ENCODE peak calls at places on chromosomes 2 and 18, in seven cellular contexts. One of them, this sample, is unnamed.

GRCh38 chr2:231929961-231930600 is 3.9 kb upstream of the NPPC start:
- DNase-seq in NCI-H1694 treated with DMSO at 0.1 percent for 48 hours: peak
- DNase-seq in epithelial cell of esophagus: no peak
- DNase-seq in HFF-Myc: no peak
- DNase-seq in foreskin keratinocyte: no peak
- DNase-seq in skeletal muscle cell: no peak
- DNase-seq in GM04504: no peak
- DNase-seq in this sample: no peak

GRCh38 chr2:38751847-38752410 is 768 bp upstream of the SRSF7 start:
- DNase-seq in GM04504: no peak
- DNase-seq in foreskin keratinocyte: no peak
- DNase-seq in HFF-Myc: no peak
- DNase-seq in skeletal muscle cell: no peak
- DNase-seq in NCI-H1694 treated with DMSO at 0.1 percent for 48 hours: no peak
- DNase-seq in epithelial cell of esophagus: no peak
- DNase-seq in this sample: no peak

GRCh38 chr2:101349893-101350662 is 37.2 kb downstream of the CREG2 start:
- DNase-seq in NCI-H1694 treated with DMSO at 0.1 percent for 48 hours: no peak
- DNase-seq in skeletal muscle cell: peak
- DNase-seq in epithelial cell of esophagus: peak
- DNase-seq in foreskin keratinocyte: peak
- DNase-seq in HFF-Myc: no peak
- DNase-seq in GM04504: no peak
- DNase-seq in this sample: peak

GRCh38 chr2:164890533-164890932 is 48.9 kb upstream of the COBLL1 start:
- DNase-seq in epithelial cell of esophagus: no peak
- DNase-seq in skeletal muscle cell: no peak
- DNase-seq in GM04504: no peak
- DNase-seq in foreskin keratinocyte: no peak
- DNase-seq in NCI-H1694 treated with DMSO at 0.1 percent for 48 hours: peak
- DNase-seq in HFF-Myc: no peak
- DNase-seq in this sample: peak

GRCh38 chr2:238717084-238717483 is 130.8 kb upstream of the TWIST2 start:
- DNase-seq in NCI-H1694 treated with DMSO at 0.1 percent for 48 hours: no peak
- DNase-seq in GM04504: no peak
- DNase-seq in epithelial cell of esophagus: no peak
- DNase-seq in skeletal muscle cell: no peak
- DNase-seq in foreskin keratinocyte: no peak
- DNase-seq in HFF-Myc: no peak
- DNase-seq in this sample: no peak

GRCh38 chr2:236874866-236875481 is 210.7 kb upstream of the COPS8 start:
- DNase-seq in HFF-Myc: no peak
- DNase-seq in NCI-H1694 treated with DMSO at 0.1 percent for 48 hours: no peak
- DNase-seq in GM04504: no peak
- DNase-seq in epithelial cell of esophagus: no peak
- DNase-seq in foreskin keratinocyte: no peak
- DNase-seq in skeletal muscle cell: no peak
- DNase-seq in this sample: no peak

GRCh38 chr2:156562136-156562535 is 126.0 kb downstream of the GPD2 start:
- DNase-seq in NCI-H1694 treated with DMSO at 0.1 percent for 48 hours: peak
- DNase-seq in foreskin keratinocyte: no peak
- DNase-seq in epithelial cell of esophagus: no peak
- DNase-seq in HFF-Myc: no peak
- DNase-seq in GM04504: no peak
- DNase-seq in skeletal muscle cell: no peak
- DNase-seq in this sample: no peak

GRCh38 chr2:10575566-10576300 is 114.0 kb downstream of the NOL10 start:
- DNase-seq in skeletal muscle cell: peak
- DNase-seq in GM04504: peak
- DNase-seq in epithelial cell of esophagus: peak
- DNase-seq in HFF-Myc: peak
- DNase-seq in NCI-H1694 treated with DMSO at 0.1 percent for 48 hours: no peak
- DNase-seq in foreskin keratinocyte: peak
- DNase-seq in this sample: peak

GRCh38 chr2:40251146-40251545 is 200.7 kb downstream of the SLC8A1 start:
- DNase-seq in foreskin keratinocyte: no peak
- DNase-seq in skeletal muscle cell: no peak
- DNase-seq in NCI-H1694 treated with DMSO at 0.1 percent for 48 hours: no peak
- DNase-seq in epithelial cell of esophagus: no peak
- DNase-seq in GM04504: no peak
- DNase-seq in HFF-Myc: no peak
- DNase-seq in this sample: peak

GRCh38 chr2:195756218-195756941 is 99.4 kb downstream of the SLC39A10 start:
- DNase-seq in epithelial cell of esophagus: peak
- DNase-seq in foreskin keratinocyte: peak
- DNase-seq in GM04504: no peak
- DNase-seq in skeletal muscle cell: no peak
- DNase-seq in HFF-Myc: no peak
- DNase-seq in NCI-H1694 treated with DMSO at 0.1 percent for 48 hours: no peak
- DNase-seq in this sample: peak

GRCh38 chr18:12038661-12039417 is 54.8 kb upstream of the ANKRD62 start:
- DNase-seq in foreskin keratinocyte: peak
- DNase-seq in NCI-H1694 treated with DMSO at 0.1 percent for 48 hours: peak
- DNase-seq in GM04504: peak
- DNase-seq in HFF-Myc: peak
- DNase-seq in skeletal muscle cell: no peak
- DNase-seq in epithelial cell of esophagus: peak
- DNase-seq in this sample: peak

GRCh38 chr2:85135066-85135914 is 2.1 kb downstream of the TCF7L1 start:
- DNase-seq in foreskin keratinocyte: no peak
- DNase-seq in GM04504: no peak
- DNase-seq in HFF-Myc: no peak
- DNase-seq in NCI-H1694 treated with DMSO at 0.1 percent for 48 hours: no peak
- DNase-seq in epithelial cell of esophagus: peak
- DNase-seq in skeletal muscle cell: no peak
- DNase-seq in this sample: no peak

GRCh38 chr2:218260166-218260565 is 649 bp upstream of the GPBAR1 start:
- DNase-seq in HFF-Myc: no peak
- DNase-seq in skeletal muscle cell: no peak
- DNase-seq in foreskin keratinocyte: no peak
- DNase-seq in NCI-H1694 treated with DMSO at 0.1 percent for 48 hours: no peak
- DNase-seq in GM04504: no peak
- DNase-seq in epithelial cell of esophagus: no peak
- DNase-seq in this sample: no peak

GRCh38 chr2:234500394-234501006 is 3.6 kb upstream of the ARL4C start:
- DNase-seq in skeletal muscle cell: no peak
- DNase-seq in HFF-Myc: no peak
- DNase-seq in foreskin keratinocyte: peak
- DNase-seq in NCI-H1694 treated with DMSO at 0.1 percent for 48 hours: peak
- DNase-seq in epithelial cell of esophagus: peak
- DNase-seq in GM04504: no peak
- DNase-seq in this sample: peak

GRCh38 chr2:96100893-96101304 is 15.5 kb downstream of the ADRA2B start:
- DNase-seq in GM04504: no peak
- DNase-seq in skeletal muscle cell: no peak
- DNase-seq in epithelial cell of esophagus: no peak
- DNase-seq in NCI-H1694 treated with DMSO at 0.1 percent for 48 hours: no peak
- DNase-seq in HFF-Myc: no peak
- DNase-seq in foreskin keratinocyte: no peak
- DNase-seq in this sample: no peak

GRCh38 chr2:54641988-54642387 is 81.5 kb upstream of the EML6 start:
- DNase-seq in foreskin keratinocyte: no peak
- DNase-seq in NCI-H1694 treated with DMSO at 0.1 percent for 48 hours: no peak
- DNase-seq in HFF-Myc: no peak
- DNase-seq in GM04504: no peak
- DNase-seq in skeletal muscle cell: no peak
- DNase-seq in epithelial cell of esophagus: no peak
- DNase-seq in this sample: no peak

GRCh38 chr2:201204655-201205515 is 21.9 kb downstream of the CASP10 start:
- DNase-seq in epithelial cell of esophagus: no peak
- DNase-seq in GM04504: no peak
- DNase-seq in skeletal muscle cell: no peak
- DNase-seq in foreskin keratinocyte: no peak
- DNase-seq in HFF-Myc: no peak
- DNase-seq in NCI-H1694 treated with DMSO at 0.1 percent for 48 hours: no peak
- DNase-seq in this sample: no peak

GRCh38 chr2:20040489-20041172 is 10.8 kb downstream of the LAPTM4A start:
- DNase-seq in skeletal muscle cell: no peak
- DNase-seq in epithelial cell of esophagus: peak
- DNase-seq in NCI-H1694 treated with DMSO at 0.1 percent for 48 hours: no peak
- DNase-seq in HFF-Myc: no peak
- DNase-seq in GM04504: no peak
- DNase-seq in foreskin keratinocyte: peak
- DNase-seq in this sample: peak

GRCh38 chr2:191665286-191665685 is 12.7 kb upstream of the NABP1 start:
- DNase-seq in HFF-Myc: no peak
- DNase-seq in foreskin keratinocyte: peak
- DNase-seq in NCI-H1694 treated with DMSO at 0.1 percent for 48 hours: no peak
- DNase-seq in epithelial cell of esophagus: peak
- DNase-seq in skeletal muscle cell: no peak
- DNase-seq in GM04504: no peak
- DNase-seq in this sample: peak

GRCh38 chr2:151138507-151138906 is 123.2 kb downstream of the RBM43 start:
- DNase-seq in HFF-Myc: peak
- DNase-seq in NCI-H1694 treated with DMSO at 0.1 percent for 48 hours: no peak
- DNase-seq in foreskin keratinocyte: no peak
- DNase-seq in GM04504: peak
- DNase-seq in epithelial cell of esophagus: no peak
- DNase-seq in skeletal muscle cell: peak
- DNase-seq in this sample: no peak

GRCh38 chr2:219737270-219737691 is 109.9 kb downstream of the SLC4A3 start:
- DNase-seq in HFF-Myc: peak
- DNase-seq in foreskin keratinocyte: no peak
- DNase-seq in skeletal muscle cell: no peak
- DNase-seq in NCI-H1694 treated with DMSO at 0.1 percent for 48 hours: peak
- DNase-seq in GM04504: no peak
- DNase-seq in epithelial cell of esophagus: peak
- DNase-seq in this sample: peak

GRCh38 chr18:59272971-59273935 is at the start of gene RAX:
- DNase-seq in GM04504: no peak
- DNase-seq in skeletal muscle cell: no peak
- DNase-seq in foreskin keratinocyte: no peak
- DNase-seq in HFF-Myc: no peak
- DNase-seq in epithelial cell of esophagus: no peak
- DNase-seq in NCI-H1694 treated with DMSO at 0.1 percent for 48 hours: no peak
- DNase-seq in this sample: no peak

GRCh38 chr18:8948471-8949149 is 153.9 kb upstream of the NDUFV2 start:
- DNase-seq in HFF-Myc: peak
- DNase-seq in NCI-H1694 treated with DMSO at 0.1 percent for 48 hours: peak
- DNase-seq in epithelial cell of esophagus: peak
- DNase-seq in skeletal muscle cell: peak
- DNase-seq in foreskin keratinocyte: peak
- DNase-seq in GM04504: peak
- DNase-seq in this sample: peak

GRCh38 chr2:105405291-105405690 is 6.4 kb upstream of the FHL2 start:
- DNase-seq in epithelial cell of esophagus: no peak
- DNase-seq in GM04504: no peak
- DNase-seq in skeletal muscle cell: no peak
- DNase-seq in foreskin keratinocyte: no peak
- DNase-seq in NCI-H1694 treated with DMSO at 0.1 percent for 48 hours: no peak
- DNase-seq in HFF-Myc: no peak
- DNase-seq in this sample: peak

GRCh38 chr18:2442726-2443275 is 128.5 kb downstream of the METTL4 start:
- DNase-seq in HFF-Myc: no peak
- DNase-seq in NCI-H1694 treated with DMSO at 0.1 percent for 48 hours: no peak
- DNase-seq in skeletal muscle cell: no peak
- DNase-seq in foreskin keratinocyte: peak
- DNase-seq in epithelial cell of esophagus: peak
- DNase-seq in GM04504: no peak
- DNase-seq in this sample: no peak

GRCh38 chr18:23992119-23992940 is 22.2 kb upstream of the TTC39C start:
- DNase-seq in epithelial cell of esophagus: peak
- DNase-seq in GM04504: no peak
- DNase-seq in HFF-Myc: no peak
- DNase-seq in skeletal muscle cell: no peak
- DNase-seq in foreskin keratinocyte: peak
- DNase-seq in NCI-H1694 treated with DMSO at 0.1 percent for 48 hours: no peak
- DNase-seq in this sample: peak

This sample was measured in RPMI7951.